ENCODE peak calls at places on chromosomes 2 and 18, in seven cellular contexts. J is sigmoid colon, M is kidney epithelial cell, L is ascending aorta, W is endodermal cell, Y is testis, R is Panc1. H is an unnamed sample. For H3K36me3, the result is how much of the 10 kb centered on the place peaks cover.

GRCh38 chr2:221911890-221912289 is 339.8 kb upstream of the EPHA4 start:
- DNase-seq in R (no peak), W (peak), J (no peak), Y (no peak), L (no peak), M (no peak), H (no peak)

GRCh38 chr2:152165780-152166179 is 9.8 kb downstream of the STAM2 start:
- DNase-seq in J (no peak), Y (no peak), M (no peak), R (no peak), L (no peak), W (no peak), H (no peak)

GRCh38 chr18:70454705-70455322 is 166.0 kb downstream of the SOCS6 start:
- DNase-seq in R (peak), J (no peak), W (no peak), M (peak), L (no peak), Y (peak), H (peak)

GRCh38 chr2:237714690-237715458 is 83.7 kb upstream of the RBM44 start:
- DNase-seq in Y (no peak), R (no peak), W (no peak), M (no peak), L (no peak), J (peak), H (no peak)

GRCh38 chr2:216740557-216741222 is 45.3 kb upstream of the IGFBP5 start:
- DNase-seq in J (peak), Y (no peak), W (no peak), L (no peak), M (no peak), R (no peak), H (no peak)

GRCh38 chr2:173676647-173677046 is 288.5 kb downstream of the SP3 start:
- DNase-seq in R (no peak), M (no peak), Y (no peak), J (no peak), L (no peak), W (no peak), H (no peak)

GRCh38 chr2:191650896-191651773 is 26.8 kb upstream of the NABP1 start:
- DNase-seq in W (no peak), M (no peak), J (no peak), Y (no peak), R (no peak), L (no peak), H (no peak)

GRCh38 chr18:5066380-5066977 is 130.6 kb downstream of the AKAIN1 start:
- DNase-seq in R (no peak), W (peak), L (no peak), Y (peak), M (no peak), J (no peak), H (no peak)

GRCh38 chr18:64893349-64893748 is 744.5 kb upstream of the LINC00305 start:
- DNase-seq in R (no peak), M (no peak), Y (no peak), W (no peak), L (no peak), J (no peak), H (no peak)

GRCh38 chr2:225124311-225124832 is 82.1 kb upstream of the DOCK10 start:
- DNase-seq in R (no peak), Y (no peak), W (no peak), J (no peak), L (no peak), M (no peak), H (no peak)

GRCh38 chr2:55555977-55556376 is 36.5 kb downstream of the CFAP36 start:
- DNase-seq in W (no peak), L (no peak), M (peak), R (no peak), J (no peak), Y (no peak), H (no peak)

GRCh38 chr2:20224716-20225293 is at the start of gene SDC1:
- DNase-seq in R (no peak), L (no peak), W (peak), Y (peak), M (no peak), J (peak), H (peak)

GRCh38 chr2:39632871-39633270 is 32.8 kb upstream of the TMEM178A start:
- DNase-seq in W (no peak), J (no peak), M (peak), Y (no peak), L (no peak), R (no peak), H (no peak)

GRCh38 chr2:86490245-86490644 is 49.1 kb downstream of the KDM3A start:
- DNase-seq in L (no peak), W (no peak), M (no peak), Y (no peak), R (no peak), J (no peak), H (no peak)

GRCh38 chr2:18387479-18388206 is 172.8 kb downstream of the RDH14 start:
- DNase-seq in Y (peak), M (peak), W (peak), R (peak), J (peak), L (peak), H (peak)

GRCh38 chr2:42928692-42929576 is 136.6 kb upstream of the HAAO start:
- DNase-seq in M (no peak), R (no peak), J (no peak), W (peak), L (no peak), Y (no peak), H (peak)

GRCh38 chr2:194550702-194551101 is 1106.3 kb upstream of the SLC39A10 start:
- DNase-seq in R (no peak), M (no peak), W (no peak), Y (no peak), L (no peak), J (no peak), H (no peak)

GRCh38 chr2:108552566-108552965 is 18.3 kb downstream of the LIMS1 start:
- DNase-seq in W (no peak), Y (no peak), R (no peak), L (no peak), M (no peak), J (no peak), H (no peak)

GRCh38 chr2:173232956-173233744 is 121.5 kb upstream of the CDCA7 start:
- DNase-seq in R (no peak), J (no peak), W (no peak), M (no peak), L (no peak), Y (no peak), H (no peak)

GRCh38 chr18:61528961-61529360 is 195.7 kb downstream of the CDH20 start:
- DNase-seq in J (no peak), M (peak), W (no peak), L (no peak), Y (no peak), R (no peak), H (no peak)

GRCh38 chr2:40343904-40344303 is 108.0 kb downstream of the SLC8A1 start:
- DNase-seq in L (no peak), R (no peak), W (no peak), Y (no peak), M (no peak), J (no peak), H (no peak)

GRCh38 chr2:124241-124880 is 78.1 kb upstream of the FAM110C start:
- DNase-seq in R (no peak), Y (no peak), J (no peak), M (no peak), W (no peak), L (no peak), H (no peak)

GRCh38 chr2:153479527-153479926 is 965 bp upstream of the RPRM start:
- DNase-seq in Y (no peak), L (no peak), J (no peak), R (no peak), W (no peak), M (no peak), H (no peak)
- H3K4me3 ChIP-seq in Y (no peak), L (no peak), J (peak), R (no peak), W (peak), M (no peak), H (no peak)

GRCh38 chr2:127810637-127811396 is at the start of gene WDR33:
- DNase-seq in M (peak), L (peak), R (peak), J (peak), W (peak), Y (peak), H (peak)
- TF ChIP-seq CTCF in M (peak), L (no peak), R (no peak), J (no peak), W (peak), Y (no peak), H (no peak)

GRCh38 chr18:2606335-2606734 is 35.0 kb downstream of the NDC80 start:
- DNase-seq in W (no peak), J (no peak), R (no peak), M (no peak), L (no peak), Y (no peak), H (no peak)

GRCh38 chr18:2597639-2598038 is 26.3 kb downstream of the NDC80 start:
- DNase-seq in L (no peak), J (no peak), W (no peak), Y (no peak), R (no peak), M (no peak), H (no peak)

DNA sequence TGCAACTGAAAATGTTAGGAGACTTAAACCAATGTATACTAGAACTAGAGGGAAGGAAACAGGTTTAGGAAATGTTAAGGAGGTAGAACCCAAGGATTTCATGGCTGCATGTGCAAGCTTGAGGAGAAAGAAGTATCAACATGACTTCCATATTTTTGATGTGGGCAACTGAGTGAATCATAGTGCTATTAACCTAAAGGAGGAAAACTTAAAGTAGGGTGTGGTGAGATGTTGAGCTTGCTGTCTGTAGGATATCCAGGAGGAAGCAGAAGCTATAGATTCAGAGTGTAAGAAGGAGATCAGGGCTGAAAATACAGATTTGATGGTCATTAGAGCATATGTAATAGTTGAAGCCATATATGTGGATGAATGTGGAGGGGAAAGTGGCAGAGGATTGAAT is 31.5 kb downstream of the NDC80 start:
- DNase-seq in W (no peak), L (no peak), R (no peak), J (no peak), M (no peak), Y (no peak), H (no peak)
- H3K36me3 ChIP-seq in W (half or more), L (under half), R (under half), J (under half), M (under half), Y (under half), H (under half)

GRCh38 chr18:13440277-13441248 is 222.0 kb downstream of the LDLRAD4 start:
- DNase-seq in Y (no peak), M (no peak), W (no peak), L (no peak), R (no peak), J (peak), H (no peak)

GRCh38 chr18:13439475-13439874 is 220.9 kb downstream of the LDLRAD4 start:
- DNase-seq in J (peak), W (peak), R (no peak), M (no peak), L (no peak), Y (no peak), H (no peak)

GRCh38 chr18:13437801-13438506 is 219.4 kb downstream of the LDLRAD4 start:
- DNase-seq in R (no peak), M (no peak), J (peak), Y (no peak), L (no peak), W (no peak), H (no peak)

GRCh38 chr18:13437034-13437433 is 218.5 kb downstream of the LDLRAD4 start:
- DNase-seq in Y (no peak), W (no peak), R (no peak), J (peak), M (no peak), L (no peak), H (no peak)

GRCh38 chr18:13438507-13439056 is 220.0 kb downstream of the LDLRAD4 start:
- DNase-seq in Y (no peak), J (no peak), W (no peak), L (no peak), R (no peak), M (no peak), H (no peak)
- H3K4me3 ChIP-seq in Y (no peak), J (no peak), W (no peak), L (no peak), R (no peak), M (no peak), H (no peak)

DNA sequence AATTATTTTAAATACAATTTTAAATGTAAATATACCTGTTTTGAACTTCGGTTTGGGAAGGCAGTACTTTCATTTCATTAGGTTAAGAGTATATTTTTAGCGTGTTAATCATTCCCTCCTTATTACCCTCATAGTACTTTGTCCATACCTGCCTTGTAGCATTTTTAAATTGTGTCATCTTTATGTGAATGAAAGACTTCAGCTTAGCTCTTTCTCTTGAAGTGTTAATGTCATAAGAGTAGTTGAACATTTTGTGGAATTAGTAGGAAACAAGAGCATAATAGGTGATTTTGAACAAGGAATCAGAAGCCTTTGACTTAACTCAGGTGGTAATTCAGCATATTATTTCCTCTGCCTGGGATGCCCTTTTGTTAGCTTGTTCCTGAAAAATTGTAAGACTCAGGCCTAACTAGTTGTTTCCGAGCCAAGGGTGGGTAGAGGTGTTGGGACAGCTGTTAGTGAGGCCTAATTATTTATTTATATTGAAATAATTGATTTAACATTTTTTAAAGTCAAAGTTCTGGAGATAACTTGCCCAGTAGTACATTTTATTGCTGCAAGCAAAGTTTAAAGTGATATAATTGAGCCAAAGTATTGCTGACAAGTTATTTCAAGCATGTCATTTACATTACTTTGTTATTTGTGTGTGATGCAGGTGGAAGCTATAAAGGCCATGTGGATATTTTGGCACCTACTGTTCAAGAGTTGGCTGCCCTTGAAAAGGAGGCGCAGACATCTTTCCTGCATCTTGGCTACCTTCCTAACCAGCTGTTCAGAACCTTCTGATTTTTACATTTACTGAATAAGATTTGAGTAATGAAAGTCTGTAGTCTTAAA is 38.7 kb downstream of the DDX1 start:
- DNase-seq in M (no peak), R (no peak), L (no peak), Y (no peak), J (no peak), W (no peak), H (no peak)
- TF ChIP-seq CTCF in M (no peak), R (no peak), L (no peak), Y (no peak), J (no peak), W (no peak), H (no peak)

GRCh38 chr2:64296695-64297346 is 152.6 kb upstream of the PELI1 start:
- DNase-seq in R (no peak), Y (no peak), W (peak), L (no peak), J (no peak), M (no peak), H (no peak)

GRCh38 chr2:64296150-64296500 is 151.9 kb upstream of the PELI1 start:
- DNase-seq in J (no peak), M (no peak), Y (peak), R (no peak), W (no peak), L (no peak), H (peak)

GRCh38 chr2:64295326-64296149 is 151.3 kb upstream of the PELI1 start:
- DNase-seq in L (no peak), W (no peak), Y (no peak), M (no peak), J (no peak), R (no peak), H (no peak)

DNA sequence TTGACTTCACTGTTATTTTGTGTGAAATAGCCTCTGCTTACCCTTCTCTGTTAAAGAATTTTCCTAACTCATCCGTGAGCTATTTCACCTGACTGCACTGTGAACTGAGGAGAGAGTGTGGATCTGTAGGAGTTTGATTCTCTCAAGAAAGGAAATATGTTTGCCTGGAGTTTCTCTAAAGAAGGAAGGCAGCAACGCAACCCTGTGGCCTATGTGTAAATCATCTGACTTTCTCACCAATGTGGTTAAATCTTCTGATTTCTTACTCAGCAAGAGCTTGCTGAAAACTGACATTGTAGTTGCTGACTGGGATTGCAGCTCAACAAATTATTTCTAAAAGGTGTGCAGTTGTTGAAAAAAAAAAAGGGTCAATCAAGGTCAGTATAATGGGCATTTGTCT is 153.9 kb upstream of the PELI1 start:
- DNase-seq in L (no peak), R (no peak), M (no peak), Y (no peak), W (no peak), J (no peak), H (no peak)
- H3K36me3 ChIP-seq in L (under half), R (under half), M (under half), Y (under half), W (under half), J (under half), H (under half)

H was measured in BE2C.